ENCODE peak calls at places on chromosomes 16 and 17, in five cellular contexts. R is D341Med, X is stomach, M is T-cell, G is iris pigment epithelial cell. J is an unnamed sample.

GRCh38 chr16:66291833-66292232 is 74.7 kb upstream of the CDH5 start:
- DNase-seq in X (no peak), G (no peak), M (no peak), R (no peak), J (no peak)

GRCh38 chr17:55778389-55779118 is 27.7 kb downstream of the PCTP start:
- DNase-seq in G (no peak), X (no peak), R (no peak), M (no peak), J (no peak)

GRCh38 chr17:45734598-45734997 is 49.5 kb upstream of the CRHR1 start:
- DNase-seq in R (no peak), G (no peak), M (no peak), X (no peak), J (no peak)

GRCh38 chr16:31350275-31351005 is 4.5 kb upstream of the ITGAX start:
- DNase-seq in X (no peak), G (no peak), R (no peak), M (no peak), J (no peak)

GRCh38 chr17:14014647-14015046 is 54.7 kb upstream of the COX10 start:
- DNase-seq in R (no peak), G (peak; percentile 15), M (no peak), X (no peak), J (peak; percentile 44)

GRCh38 chr17:21613071-21613429 is 79.3 kb upstream of the KCNJ18 start:
- DNase-seq in R (peak; percentile 3), M (no peak), X (no peak), G (no peak), J (no peak)

GRCh38 chr17:76547183-76547641 is 7.4 kb downstream of the PRCD start:
- DNase-seq in R (peak; percentile 86), X (peak; percentile 51), G (peak; percentile 64), M (peak; percentile 52), J (peak; percentile 82)

GRCh38 chr17:57699751-57700186 is 45.3 kb downstream of the CCDC182 start:
- DNase-seq in X (no peak), M (no peak), R (peak; percentile 30), G (no peak), J (no peak)

GRCh38 chr17:57665128-57665527 is 80.0 kb downstream of the CCDC182 start:
- DNase-seq in M (no peak), G (no peak), R (no peak), X (no peak), J (no peak)

GRCh38 chr16:27067138-27067537 is 411 bp downstream of the C16orf82 start:
- DNase-seq in R (no peak), X (no peak), M (no peak), G (no peak), J (no peak)

GRCh38 chr17:27976331-27976730 is 66.1 kb upstream of the NLK start:
- DNase-seq in M (no peak), X (no peak), G (peak; percentile 31), R (no peak), J (peak; percentile 61)

GRCh38 chr16:8258523-8258922 is 331.8 kb downstream of the TMEM114 start:
- DNase-seq in G (no peak), R (no peak), M (no peak), X (no peak), J (no peak)

GRCh38 chr16:49101997-49102396 is 179.6 kb downstream of the CBLN1 start:
- DNase-seq in M (no peak), X (no peak), R (no peak), G (no peak), J (no peak)

GRCh38 chr17:78645421-78646295 is 68.5 kb upstream of the DNAH17 start:
- DNase-seq in G (peak; percentile 60), X (peak; percentile 57), M (peak; percentile 47), R (peak; percentile 31), J (no peak)

GRCh38 chr16:3514621-3515020 is 13.8 kb downstream of the CLUAP1 start:
- DNase-seq in G (peak; percentile 94), R (no peak), X (no peak), M (no peak), J (peak; percentile 70)

GRCh38 chr16:12575288-12575687 is 228.4 kb downstream of the CPPED1 start:
- DNase-seq in R (no peak), X (no peak), G (no peak), M (no peak), J (no peak)

GRCh38 chr17:49715717-49716279 is 8.0 kb upstream of the SLC35B1 start:
- DNase-seq in G (no peak), X (no peak), R (no peak), M (peak; percentile 60), J (no peak)

GRCh38 chr16:83704656-83705055 is 103.1 kb upstream of the HSBP1 start:
- DNase-seq in X (no peak), G (peak; percentile 10), R (no peak), M (no peak), J (no peak)

GRCh38 chr16:82628741-82629140 is 2.0 kb downstream of the CDH13 start:
- DNase-seq in X (no peak), R (no peak), M (no peak), G (no peak), J (peak; percentile 47)

GRCh38 chr16:89417352-89417751 is 73.0 kb downstream of the ANKRD11 start:
- DNase-seq in G (no peak), M (no peak), R (no peak), X (no peak), J (no peak)

GRCh38 chr16:52825882-52826281 is 226.8 kb downstream of the CHD9NB start:
- DNase-seq in G (no peak), M (no peak), R (peak; percentile 40), X (no peak), J (peak; percentile 28)

GRCh38 chr17:47253541-47254402 is at the start of gene ITGB3:
- DNase-seq in M (peak; percentile 49), X (peak; percentile 74), R (peak; percentile 96), G (peak; percentile 84), J (peak; percentile 76)

GRCh38 chr17:31582151-31582907 is 190.9 kb downstream of the RAB11FIP4 start:
- DNase-seq in G (peak; percentile 62), X (peak; percentile 66), R (peak; percentile 32), M (no peak), J (peak; percentile 97)

GRCh38 chr16:72945081-72945480 is 102.8 kb downstream of the ZFHX3 start:
- DNase-seq in G (no peak), R (no peak), X (no peak), M (no peak), J (no peak)

GRCh38 chr16:22397459-22397858 is 23.0 kb upstream of the CDR2 start:
- DNase-seq in R (no peak), M (no peak), G (peak; percentile 99), X (no peak), J (peak; percentile 92)

GRCh38 chr17:2214047-2214717 is 89.4 kb downstream of the SMG6 start:
- DNase-seq in M (no peak), X (no peak), R (no peak), G (peak; percentile 98), J (peak; percentile 75)

GRCh38 chr17:56099649-56100048 is 53.6 kb upstream of the ANKFN1 start:
- DNase-seq in X (no peak), G (no peak), M (no peak), R (no peak), J (peak; percentile 79)

J was measured in M059J.